ENCODE peak calls at places on chromosome 4, in four cellular contexts. V is pons, E is lung microvascular endothelial cell, A is D341Med. T is an unnamed sample.

GRCh38 chr4:54566608-54567007 is 91.1 kb upstream of the KIT start:
- DNase-seq in V (no peak), E (no peak), A (no peak), T (no peak)

GRCh38 chr4:100168521-100168920 is 21.7 kb downstream of the DDIT4L start:
- DNase-seq in V (no peak), E (peak; percentile 28), A (no peak), T (no peak)

GRCh38 chr4:121789470-121789869 is 11.7 kb upstream of the EXOSC9 start:
- DNase-seq in V (no peak), E (no peak), A (no peak), T (no peak)

GRCh38 chr4:157992038-157992706 is 180.7 kb downstream of the GASK1B start:
- DNase-seq in V (peak; percentile 93), E (peak; percentile 87), A (peak; percentile 25), T (peak; percentile 69)

GRCh38 chr4:40858946-40859345 is 109.2 kb downstream of the NSUN7 start:
- DNase-seq in V (no peak), E (no peak), A (no peak), T (no peak)

GRCh38 chr4:81030617-81031388 is at the start of gene BMP3:
- DNase-seq in V (no peak), E (no peak), A (peak; percentile 69), T (no peak)

GRCh38 chr4:8409271-8410065 is 31.1 kb downstream of the ACOX3 start:
- DNase-seq in V (no peak), E (no peak), A (no peak), T (no peak)

GRCh38 chr4:186024637-186025320 is 44.2 kb upstream of the TLR3 start:
- DNase-seq in V (no peak), E (no peak), A (no peak), T (no peak)

GRCh38 chr4:11710484-11710883 is 281.8 kb upstream of the HS3ST1 start:
- DNase-seq in V (no peak), E (no peak), A (no peak), T (no peak)

GRCh38 chr4:42360158-42360557 is 37.1 kb upstream of the SHISA3 start:
- DNase-seq in V (no peak), E (no peak), A (no peak), T (no peak)

GRCh38 chr4:111070390-111070789 is 447.5 kb upstream of the PITX2 start:
- DNase-seq in V (no peak), E (no peak), A (no peak), T (peak; percentile 2)

GRCh38 chr4:75555294-75556164 is at the start of gene ODAPH:
- DNase-seq in V (no peak), E (no peak), A (no peak), T (no peak)

GRCh38 chr4:38046735-38047487 is 86.7 kb downstream of the PTTG2 start:
- DNase-seq in V (no peak), E (no peak), A (no peak), T (no peak)

GRCh38 chr4:184343400-184344177 is 125.9 kb upstream of the ENPP6 start:
- DNase-seq in V (peak; percentile 93), E (peak; percentile 76), A (peak; percentile 86), T (peak; percentile 59)

GRCh38 chr4:105139646-105140045 is 7.0 kb upstream of the TET2 start:
- DNase-seq in V (no peak), E (peak; percentile 13), A (no peak), T (no peak)

GRCh38 chr4:95421869-95422268 is 126.9 kb downstream of the UNC5C start:
- DNase-seq in V (no peak), E (no peak), A (no peak), T (no peak)

GRCh38 chr4:17647176-17647806 is 32.9 kb downstream of the MED28 start:
- DNase-seq in V (no peak), E (no peak), A (no peak), T (no peak)

GRCh38 chr4:16969696-16970135 is 71.3 kb upstream of the LDB2 start:
- DNase-seq in V (no peak), E (peak; percentile 44), A (no peak), T (peak; percentile 63)

GRCh38 chr4:122503214-122503613 is 46.7 kb upstream of the IL2 start:
- DNase-seq in V (no peak), E (peak; percentile 8), A (no peak), T (no peak)

GRCh38 chr4:172998527-172999469 is 169.8 kb upstream of the GALNT7 start:
- DNase-seq in V (no peak), E (peak; percentile 77), A (no peak), T (peak; percentile 80)

GRCh38 chr4:112510191-112510467 is 5.9 kb downstream of the NEUROG2 start:
- DNase-seq in V (no peak), E (no peak), A (no peak), T (no peak)

GRCh38 chr4:142846105-142846728 is at the start of gene INPP4B:
- DNase-seq in V (no peak), E (peak; percentile 36), A (peak; percentile 77), T (no peak)

GRCh38 chr4:151990201-151990600 is 229.4 kb upstream of the GATB start:
- DNase-seq in V (no peak), E (no peak), A (no peak), T (no peak)

GRCh38 chr4:176920694-176921093 is 128.0 kb upstream of the VEGFC start:
- DNase-seq in V (no peak), E (peak; percentile 93), A (no peak), T (peak; percentile 22)

GRCh38 chr4:151294833-151295496 is 18.0 kb downstream of the PRSS48 start:
- DNase-seq in V (no peak), E (no peak), A (no peak), T (no peak)

GRCh38 chr4:130395871-130396270 is 1299.9 kb downstream of the C4orf33 start:
- DNase-seq in V (no peak), E (peak; percentile 47), A (no peak), T (peak; percentile 59)

GRCh38 chr4:148795156-148795864 is 353.1 kb upstream of the NR3C2 start:
- DNase-seq in V (no peak), E (peak; percentile 32), A (no peak), T (no peak)

GRCh38 chr4:13218316-13218958 is 265.7 kb downstream of the RAB28 start:
- DNase-seq in V (peak; percentile 25), E (no peak), A (no peak), T (no peak)

GRCh38 chr4:138898282-138898681 is 117.3 kb upstream of the NOCT start:
- DNase-seq in V (no peak), E (no peak), A (no peak), T (no peak)

GRCh38 chr4:137529432-137529831 is 2.9 kb downstream of the PCDH18 start:
- DNase-seq in V (no peak), E (no peak), A (no peak), T (no peak)

GRCh38 chr4:2082118-2082517 is 23.0 kb downstream of the NAT8L start:
- DNase-seq in V (no peak), E (no peak), A (peak; percentile 19), T (no peak)

GRCh38 chr4:6272863-6273660 is 3.4 kb downstream of the WFS1 start:
- DNase-seq in V (no peak), E (peak; percentile 75), A (no peak), T (peak; percentile 31)